ENCODE peak calls at places on chromosome 6, in nine cellular contexts. P is ovary, Y is NB4, V is Peyer's patch, Z is uterus, D is A549, I is adrenal gland, G is gastrocnemius medialis, R is transverse colon. X is an unnamed sample.

GRCh38 chr6:156582509-156582992 is 194.6 kb upstream of the ARID1B start:
- DNase-seq in P (no peak), Y (no peak), V (no peak), Z (no peak), D (no peak), I (no peak), G (no peak), R (peak; percentile 43), X (no peak)

GRCh38 chr6:110331816-110332215 is 26.3 kb downstream of the METTL24 start:
- DNase-seq in P (no peak), Y (no peak), V (no peak), Z (peak; percentile 65), D (no peak), I (no peak), G (no peak), R (peak; percentile 13), X (no peak)

GRCh38 chr6:64439274-64439673 is 803.7 kb downstream of the PHF3 start:
- DNase-seq in P (no peak), Y (no peak), V (no peak), Z (no peak), D (no peak), I (no peak), G (no peak), R (no peak), X (no peak)

GRCh38 chr6:142830807-142831206 is 114.2 kb downstream of the HIVEP2 start:
- DNase-seq in P (no peak), Y (no peak), V (no peak), Z (no peak), D (no peak), I (no peak), G (no peak), R (no peak), X (no peak)

GRCh38 chr6:82989891-82990290 is 75.8 kb downstream of the UBE3D start:
- DNase-seq in P (no peak), Y (no peak), V (no peak), Z (no peak), D (no peak), I (no peak), G (no peak), R (no peak), X (no peak)

GRCh38 chr6:47646689-47647088 is 51.7 kb upstream of the ADGRF4 start:
- DNase-seq in P (no peak), Y (no peak), V (no peak), Z (no peak), D (no peak), I (no peak), G (no peak), R (no peak), X (no peak)

GRCh38 chr6:25874822-25875562 is 949 bp upstream of the SLC17A3 start:
- DNase-seq in P (no peak), Y (peak; percentile 72), V (no peak), Z (no peak), D (no peak), I (no peak), G (no peak), R (no peak), X (no peak)

GRCh38 chr6:18545726-18546125 is 158.6 kb downstream of the RNF144B start:
- DNase-seq in P (no peak), Y (no peak), V (no peak), Z (no peak), D (no peak), I (no peak), G (no peak), R (no peak), X (no peak)

GRCh38 chr6:9138856-9139426 is 703.6 kb upstream of the SLC35B3 start:
- DNase-seq in P (no peak), Y (no peak), V (no peak), Z (no peak), D (no peak), I (no peak), G (no peak), R (no peak), X (no peak)

GRCh38 chr6:79028641-79029314 is 49.3 kb downstream of the PHIP start:
- DNase-seq in P (no peak), Y (no peak), V (no peak), Z (no peak), D (no peak), I (no peak), G (no peak), R (no peak), X (no peak)

GRCh38 chr6:41872102-41872602 is 23.0 kb downstream of the USP49 start:
- DNase-seq in P (no peak), Y (no peak), V (no peak), Z (no peak), D (no peak), I (no peak), G (no peak), R (no peak), X (no peak)

GRCh38 chr6:33949111-33949510 is 145.3 kb upstream of the MLN start:
- DNase-seq in P (no peak), Y (no peak), V (no peak), Z (no peak), D (no peak), I (no peak), G (no peak), R (no peak), X (no peak)
- TF ChIP-seq POLR2A in P (no peak), Y (no peak), V (no peak), Z (no peak), D (no peak), I (no peak), G (no peak), R (no peak), X (no peak)

GRCh38 chr6:27472617-27473400 is at the start of gene ZNF184:
- DNase-seq in P (peak; percentile 96), Y (peak; percentile 99), V (peak; percentile 98), Z (peak; percentile 95), D (peak; percentile 98), I (peak; percentile 97), G (peak; percentile 88), R (peak; percentile 97), X (peak; percentile 58)
- TF ChIP-seq POLR2A in P (peak; percentile 68), Y (peak; percentile 54), V (peak; percentile 66), Z (peak; percentile 90), D (peak; percentile 58), I (peak; percentile 40), G (peak; percentile 77), R (peak; percentile 80), X (peak; percentile 81)

DNA sequence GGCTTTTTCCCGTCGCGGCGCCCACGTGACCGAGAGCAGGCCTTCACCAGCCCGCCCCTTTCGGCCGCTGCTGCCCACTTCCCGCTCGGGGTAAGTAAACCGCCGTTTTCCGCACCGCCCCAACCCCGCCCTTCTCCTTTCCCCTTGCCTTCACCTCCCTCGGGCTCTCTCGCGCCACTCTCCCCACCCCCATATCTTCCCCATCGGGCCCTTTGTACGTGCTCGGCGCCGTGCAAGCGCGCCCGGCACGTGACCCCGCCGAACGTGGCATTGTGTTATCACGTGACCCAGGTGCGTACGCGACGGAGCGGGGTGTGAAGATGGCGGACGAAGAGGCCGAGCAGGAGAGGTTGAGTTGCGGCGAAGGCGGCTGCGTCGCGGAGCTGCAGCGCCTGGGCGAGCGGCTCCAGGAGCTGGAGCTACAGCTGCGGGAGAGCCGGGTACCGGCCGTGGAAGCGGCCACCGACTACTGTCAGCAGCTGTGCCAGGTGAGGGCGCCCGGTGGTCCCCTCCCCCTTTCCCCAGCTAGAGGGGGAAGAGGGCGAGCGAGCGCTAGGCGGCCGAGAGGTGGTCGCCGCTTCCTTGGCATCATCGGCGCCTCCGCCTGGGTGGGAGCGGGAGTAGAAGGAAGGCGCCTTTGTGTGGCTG is at the start of gene ZNF292:
- DNase-seq in P (peak; percentile 96), Y (peak; percentile 100), V (peak; percentile 97), Z (peak; percentile 97), D (peak; percentile 95), I (peak; percentile 96), G (peak; percentile 91), R (peak; percentile 98), X (peak; percentile 78)
- TF ChIP-seq POLR2A in P (peak; percentile 56), Y (peak; percentile 63), V (peak; percentile 31), Z (peak; percentile 60), D (peak; percentile 51), I (peak; percentile 48), G (peak; percentile 48), R (peak; percentile 76), X (peak; percentile 63)

GRCh38 chr6:159082039-159082815 is 37.4 kb upstream of the TAGAP start:
- DNase-seq in P (no peak), Y (no peak), V (no peak), Z (no peak), D (no peak), I (no peak), G (no peak), R (no peak), X (no peak)
- TF ChIP-seq POLR2A in P (no peak), Y (no peak), V (no peak), Z (no peak), D (no peak), I (no peak), G (no peak), R (no peak), X (peak; percentile 73)

GRCh38 chr6:32109114-32109764 is at the start of gene TNXB:
- DNase-seq in P (no peak), Y (peak; percentile 37), V (no peak), Z (peak; percentile 80), D (no peak), I (no peak), G (no peak), R (peak; percentile 35), X (no peak)
- TF ChIP-seq POLR2A in P (no peak), Y (no peak), V (no peak), Z (peak; percentile 62), D (no peak), I (no peak), G (no peak), R (peak; percentile 50), X (no peak)

GRCh38 chr6:21592953-21593352 is 598 bp upstream of the SOX4 start:
- DNase-seq in P (no peak), Y (no peak), V (no peak), Z (no peak), D (no peak), I (no peak), G (no peak), R (no peak), X (no peak)

GRCh38 chr6:21593927-21594421 is 423 bp downstream of the SOX4 start:
- DNase-seq in P (no peak), Y (peak; percentile 78), V (no peak), Z (peak; percentile 45), D (no peak), I (peak; percentile 52), G (no peak), R (peak; percentile 41), X (no peak)

GRCh38 chr6:21595265-21595950 is 1.9 kb downstream of the SOX4 start:
- DNase-seq in P (peak; percentile 69), Y (peak; percentile 58), V (peak; percentile 67), Z (peak; percentile 56), D (peak; percentile 42), I (peak; percentile 54), G (no peak), R (peak; percentile 45), X (peak; percentile 36)

GRCh38 chr6:21594427-21595264 is 1.1 kb downstream of the SOX4 start:
- DNase-seq in P (peak; percentile 76), Y (peak; percentile 82), V (peak; percentile 80), Z (peak; percentile 66), D (peak; percentile 58), I (peak; percentile 67), G (no peak), R (peak; percentile 60), X (peak; percentile 29)

GRCh38 chr6:21593412-21593926 is at the start of gene SOX4:
- DNase-seq in P (peak; percentile 95), Y (peak; percentile 98), V (peak; percentile 90), Z (peak; percentile 97), D (peak; percentile 94), I (peak; percentile 95), G (peak; percentile 83), R (peak; percentile 95), X (peak; percentile 67)
- TF ChIP-seq POLR2A in P (peak; percentile 81), Y (peak; percentile 98), V (peak; percentile 82), Z (peak; percentile 85), D (peak; percentile 98), I (peak; percentile 71), G (peak; percentile 87), R (peak; percentile 94), X (peak; percentile 99)

X was measured in GM12891.